ENCODE peak calls at places on chromosome 7, in five cellular contexts. P is GM10248; Y is activated naive CD8-positive, alpha-beta T cell treated with anti-CD3 and anti-CD28 coated beads for 36 hours; N is left ventricle myocardium inferior; T is activated CD8-positive, alpha-beta memory T cell treated with anti-CD3 and anti-CD28 coated beads for 24 hours. L is an unnamed sample.

GRCh38 chr7:20798694-20799121 is 12.0 kb upstream of the SP8 start:
- DNase-seq in Y (no peak), P (no peak), N (no peak), T (no peak), L (no peak)

GRCh38 chr7:141533149-141533949 is 17.9 kb upstream of the AGK start:
- DNase-seq in N (peak), P (peak), T (peak), Y (peak), L (peak)

GRCh38 chr7:157643525-157643970 is 306.7 kb downstream of the DNAJB6 start:
- DNase-seq in N (no peak), Y (no peak), T (no peak), P (no peak), L (no peak)

GRCh38 chr7:129089521-129090212 is 34.8 kb upstream of the TNPO3 start:
- DNase-seq in N (no peak), Y (no peak), P (no peak), T (peak), L (no peak)

GRCh38 chr7:35545831-35546230 is 149.1 kb downstream of the HERPUD2 start:
- DNase-seq in Y (no peak), N (no peak), T (no peak), P (no peak), L (no peak)

GRCh38 chr7:150974468-150975391 is 3.4 kb downstream of the KCNH2 start:
- DNase-seq in T (peak), P (peak), Y (peak), N (peak), L (peak)

GRCh38 chr7:21371371-21371770 is 56.5 kb upstream of the SP4 start:
- DNase-seq in N (no peak), Y (no peak), P (no peak), T (no peak), L (no peak)

GRCh38 chr7:33501368-33501767 is 372.0 kb downstream of the BBS9 start:
- DNase-seq in Y (no peak), P (no peak), T (no peak), N (no peak), L (no peak)

GRCh38 chr7:107173691-107174406 is 5.0 kb downstream of the HBP1 start:
- DNase-seq in Y (no peak), N (no peak), P (peak), T (no peak), L (no peak)

GRCh38 chr7:130891254-130892094 is 157.5 kb upstream of the KLF14 start:
- DNase-seq in P (no peak), N (no peak), T (peak), Y (no peak), L (no peak)

GRCh38 chr7:32062150-32062549 is 8.1 kb downstream of the PDE1C start:
- DNase-seq in N (no peak), Y (peak), P (peak), T (no peak), L (no peak)

GRCh38 chr7:7125993-7126392 is 56.4 kb upstream of the C1GALT1 start:
- DNase-seq in Y (no peak), P (no peak), T (no peak), N (no peak), L (no peak)

GRCh38 chr7:38858281-38858884 is 50.6 kb downstream of the VPS41 start:
- DNase-seq in Y (no peak), P (no peak), N (no peak), T (no peak), L (no peak)